ENCODE peak calls at places on chromosome 22, in seven cellular contexts. G is GM12878, S is SK-N-SH, A is H1, O is K562, Q is HepG2, L is HCT116. I is an unnamed sample.

GRCh38 chr22:25843660-25844275 is 101.8 kb downstream of the MYO18B start:
- DNase-seq in A (no peak), G (no peak), L (no peak), O (no peak), Q (no peak), S (no peak), I (no peak)

GRCh38 chr22:43847376-43848289 is 14.7 kb downstream of the SULT4A1 start:
- DNase-seq in O (no peak), A (no peak), S (no peak), L (no peak), Q (no peak), G (no peak), I (no peak)

GRCh38 chr22:44181033-44181911 is 547 bp downstream of the PARVG start:
- DNase-seq in L (no peak), G (no peak), A (no peak), S (no peak), Q (no peak), O (no peak), I (no peak)

GRCh38 chr22:43530864-43531201 is 119.0 kb downstream of the MPPED1 start:
- DNase-seq in A (no peak), O (no peak), L (no peak), Q (no peak), G (no peak), S (no peak), I (no peak)

GRCh38 chr22:26737262-26737661 is 79.9 kb downstream of the MIAT start:
- DNase-seq in Q (no peak), G (no peak), S (no peak), A (no peak), L (no peak), O (no peak), I (no peak)

GRCh38 chr22:28810839-28811491 is 10.6 kb upstream of the XBP1 start:
- DNase-seq in S (no peak), G (no peak), O (no peak), A (no peak), Q (peak), L (no peak), I (no peak)

GRCh38 chr22:25833091-25833490 is 91.1 kb downstream of the MYO18B start:
- DNase-seq in S (no peak), A (no peak), Q (no peak), G (no peak), O (no peak), L (no peak), I (no peak)

GRCh38 chr22:18994780-18995711 is 59.0 kb upstream of the PRODH start:
- DNase-seq in A (no peak), S (no peak), G (no peak), Q (peak), L (no peak), O (peak), I (no peak)

GRCh38 chr22:23904855-23905254 is 10.7 kb downstream of the MIF start:
- DNase-seq in O (no peak), Q (no peak), G (no peak), L (no peak), S (no peak), A (no peak), I (no peak)

GRCh38 chr22:33923660-33924246 is 3.5 kb upstream of the LARGE1 start:
- DNase-seq in G (no peak), A (no peak), Q (peak), S (peak), L (peak), O (peak), I (peak)

GRCh38 chr22:17085277-17086091 is 684 bp downstream of the IL17RA start:
- DNase-seq in A (no peak), G (no peak), O (peak), L (no peak), S (no peak), Q (no peak), I (no peak)

GRCh38 chr22:23419931-23420330 is 160.2 kb downstream of the IGLL1 start:
- DNase-seq in S (no peak), A (no peak), G (no peak), L (no peak), Q (no peak), O (no peak), I (no peak)

GRCh38 chr22:17536269-17536668 is 27.0 kb upstream of the SLC25A18 start:
- DNase-seq in O (no peak), S (no peak), L (no peak), Q (no peak), A (no peak), G (no peak), I (no peak)

GRCh38 chr22:25380141-25380747 is 160.8 kb downstream of the CRYBB2 start:
- DNase-seq in O (no peak), L (no peak), G (no peak), A (no peak), S (no peak), Q (no peak), I (no peak)

GRCh38 chr22:26666035-26666338 is 8.6 kb downstream of the MIAT start:
- DNase-seq in L (no peak), G (no peak), A (no peak), O (no peak), S (no peak), Q (no peak), I (no peak)

GRCh38 chr22:35752833-35753189 is 35.1 kb downstream of the APOL5 start:
- DNase-seq in G (no peak), S (no peak), Q (no peak), L (no peak), A (no peak), O (no peak), I (no peak)

GRCh38 chr22:17788528-17789378 is 14.5 kb upstream of the BID start:
- DNase-seq in L (no peak), G (no peak), O (peak), S (no peak), A (no peak), Q (no peak), I (peak)

GRCh38 chr22:35140879-35141745 is 75.2 kb downstream of the ISX start:
- DNase-seq in L (no peak), Q (no peak), S (peak), A (peak), G (no peak), O (peak), I (no peak)

GRCh38 chr22:24118689-24119384 is 62.5 kb upstream of the SUSD2 start:
- DNase-seq in O (no peak), L (no peak), S (no peak), A (no peak), Q (no peak), G (no peak), I (no peak)

GRCh38 chr22:35622132-35622913 is 5.2 kb upstream of the MB start:
- DNase-seq in L (no peak), O (no peak), A (no peak), G (no peak), Q (no peak), S (peak), I (peak)

GRCh38 chr22:24996420-24996952 is 44.0 kb downstream of the KIAA1671 start:
- DNase-seq in A (peak), Q (no peak), O (no peak), G (no peak), S (peak), L (peak), I (no peak)

GRCh38 chr22:27424319-27424718 is 377.2 kb downstream of the MN1 start:
- DNase-seq in Q (no peak), L (no peak), A (no peak), O (no peak), S (peak), G (no peak), I (peak)

GRCh38 chr22:23268877-23269276 is 88.6 kb downstream of the BCR start:
- DNase-seq in Q (no peak), S (no peak), G (no peak), O (peak), A (no peak), L (no peak), I (no peak)

GRCh38 chr22:43106302-43106701 is 4.2 kb upstream of the BIK start:
- DNase-seq in G (no peak), A (no peak), S (no peak), Q (no peak), O (no peak), L (no peak), I (no peak)

GRCh38 chr22:27983361-27983791 is 64.3 kb upstream of the PITPNB start:
- DNase-seq in L (no peak), A (no peak), O (no peak), G (no peak), S (no peak), Q (no peak), I (no peak)

GRCh38 chr22:25485626-25486545 is 78.6 kb upstream of the GRK3 start:
- DNase-seq in S (no peak), L (no peak), G (peak), Q (no peak), A (no peak), O (no peak), I (no peak)

GRCh38 chr22:31210830-31211503 is 1.1 kb upstream of the LIMK2 start:
- DNase-seq in A (no peak), L (no peak), O (no peak), S (no peak), G (no peak), Q (peak), I (no peak)

GRCh38 chr22:44345872-44346271 is 33.1 kb upstream of the SHISAL1 start:
- DNase-seq in Q (no peak), G (no peak), L (no peak), A (no peak), O (no peak), S (peak), I (no peak)

GRCh38 chr22:23361676-23362075 is 181.4 kb downstream of the BCR start:
- DNase-seq in G (no peak), S (no peak), Q (no peak), L (no peak), A (no peak), O (no peak), I (no peak)

GRCh38 chr22:32584650-32585049 is 110.0 kb downstream of the FBXO7 start:
- DNase-seq in G (no peak), O (no peak), A (no peak), L (no peak), Q (no peak), S (no peak), I (no peak)

GRCh38 chr22:27880778-27881394 is 38.2 kb downstream of the PITPNB start:
- DNase-seq in Q (peak), G (no peak), O (peak), L (peak), A (no peak), S (peak), I (no peak)

GRCh38 chr22:24419480-24419860 is 7.9 kb upstream of the ADORA2A start:
- DNase-seq in O (no peak), A (no peak), Q (no peak), S (peak), L (no peak), G (no peak), I (no peak)

GRCh38 chr22:38403806-38404205 is 51.2 kb downstream of the KCNJ4 start:
- DNase-seq in A (no peak), L (no peak), G (no peak), Q (no peak), O (no peak), S (no peak), I (no peak)

GRCh38 chr22:38404419-38404818 is 50.6 kb downstream of the KCNJ4 start:
- DNase-seq in G (no peak), A (no peak), S (no peak), Q (no peak), O (no peak), L (no peak), I (no peak)

GRCh38 chr22:38402204-38402603 is 52.8 kb downstream of the KCNJ4 start:
- DNase-seq in S (no peak), L (no peak), O (no peak), G (no peak), Q (no peak), A (no peak), I (no peak)

GRCh38 chr22:38411016-38411415 is 44.0 kb downstream of the KCNJ4 start:
- DNase-seq in A (no peak), L (no peak), O (no peak), Q (no peak), G (no peak), S (no peak), I (no peak)

DNA sequence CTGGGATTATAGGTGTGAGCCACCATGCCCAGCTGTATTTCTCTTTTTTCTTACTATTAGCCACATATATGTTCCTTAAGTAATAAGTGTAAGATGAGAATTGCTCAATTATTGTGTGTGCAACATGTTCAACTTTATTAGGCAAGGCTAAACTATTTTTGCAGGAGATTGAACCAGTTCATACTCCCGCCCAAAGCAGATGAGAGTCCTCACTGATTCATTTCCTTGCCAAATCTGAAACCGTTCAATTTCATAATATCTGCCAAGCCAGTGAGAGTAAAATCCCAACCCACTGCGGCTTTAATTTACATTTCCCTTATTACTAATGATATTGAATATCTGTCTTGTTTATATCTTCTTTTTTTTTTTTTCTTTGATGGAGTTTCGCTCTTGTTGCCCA is 48.4 kb downstream of the KCNJ4 start:
- DNase-seq in S (no peak), O (no peak), Q (no peak), L (no peak), G (no peak), A (no peak), I (no peak)
- TF ChIP-seq JUND in S (no peak), O (no peak), Q (no peak), L (no peak), G (no peak), A (no peak), I (no peak)

DNA sequence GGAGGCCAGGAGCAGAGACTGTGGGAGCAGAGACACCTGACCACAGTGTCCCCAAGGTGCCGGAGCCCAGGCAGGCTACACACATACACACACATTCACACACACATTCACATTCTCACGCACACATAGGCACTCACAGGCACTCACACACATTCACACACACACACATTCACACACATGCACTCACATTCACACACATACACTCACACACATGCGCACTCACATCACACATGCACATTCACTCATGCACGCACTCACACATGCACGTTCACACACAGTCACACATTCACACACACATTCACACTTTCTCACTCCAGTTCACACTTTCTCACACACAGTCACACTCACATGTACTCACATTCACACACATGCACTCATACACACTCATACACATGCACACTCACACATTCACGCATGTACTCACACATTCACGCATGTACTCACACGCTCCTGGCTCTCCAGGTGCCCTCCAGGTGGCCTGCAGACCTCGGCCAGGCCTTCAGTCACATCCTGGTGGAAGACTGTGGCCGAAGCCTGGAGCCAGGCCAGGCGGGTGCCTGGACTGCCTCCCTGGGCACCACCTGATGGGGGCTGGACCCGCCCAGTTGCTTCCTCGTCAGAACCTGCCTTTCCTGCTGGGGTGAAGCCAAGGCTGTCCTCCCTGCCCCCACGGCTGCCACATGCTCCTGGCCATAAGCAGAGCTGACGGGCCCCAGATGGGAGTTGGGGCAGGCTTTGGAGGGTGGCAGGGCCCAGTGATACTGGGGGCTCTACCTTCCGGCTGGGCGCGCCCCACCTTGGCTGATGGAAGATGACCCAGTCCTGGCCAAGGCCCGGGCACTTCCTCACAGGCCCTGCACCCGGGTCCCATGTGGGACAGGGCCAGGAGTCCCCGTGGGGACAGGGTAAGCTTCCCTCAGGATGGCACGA is 89.5 kb downstream of the WNT7B start:
- DNase-seq in A (no peak), Q (no peak), O (no peak), L (no peak), S (no peak), G (no peak), I (peak)
- TF ChIP-seq JUND in A (no peak), Q (no peak), O (no peak), L (no peak), S (no peak), G (no peak), I (no peak)

GRCh38 chr22:49156662-49157285 is 670.9 kb downstream of the BRD1 start:
- DNase-seq in L (no peak), Q (no peak), A (no peak), S (peak), G (no peak), O (no peak), I (no peak)
- TF ChIP-seq JUND in L (no peak), Q (no peak), A (no peak), S (no peak), G (no peak), O (no peak), I (no peak)

GRCh38 chr22:20089977-20090729 is 10.1 kb downstream of the DGCR8 start:
- DNase-seq in L (no peak), O (no peak), A (no peak), Q (no peak), S (no peak), G (no peak), I (no peak)
- TF ChIP-seq JUND in L (no peak), O (no peak), A (no peak), Q (no peak), S (no peak), G (no peak), I (no peak)

GRCh38 chr22:46038516-46039430 is 61.8 kb upstream of the WNT7B start:
- DNase-seq in Q (no peak), S (no peak), L (no peak), A (no peak), O (no peak), G (no peak), I (no peak)
- TF ChIP-seq JUND in Q (no peak), S (no peak), L (no peak), A (no peak), O (no peak), G (no peak), I (no peak)

DNA sequence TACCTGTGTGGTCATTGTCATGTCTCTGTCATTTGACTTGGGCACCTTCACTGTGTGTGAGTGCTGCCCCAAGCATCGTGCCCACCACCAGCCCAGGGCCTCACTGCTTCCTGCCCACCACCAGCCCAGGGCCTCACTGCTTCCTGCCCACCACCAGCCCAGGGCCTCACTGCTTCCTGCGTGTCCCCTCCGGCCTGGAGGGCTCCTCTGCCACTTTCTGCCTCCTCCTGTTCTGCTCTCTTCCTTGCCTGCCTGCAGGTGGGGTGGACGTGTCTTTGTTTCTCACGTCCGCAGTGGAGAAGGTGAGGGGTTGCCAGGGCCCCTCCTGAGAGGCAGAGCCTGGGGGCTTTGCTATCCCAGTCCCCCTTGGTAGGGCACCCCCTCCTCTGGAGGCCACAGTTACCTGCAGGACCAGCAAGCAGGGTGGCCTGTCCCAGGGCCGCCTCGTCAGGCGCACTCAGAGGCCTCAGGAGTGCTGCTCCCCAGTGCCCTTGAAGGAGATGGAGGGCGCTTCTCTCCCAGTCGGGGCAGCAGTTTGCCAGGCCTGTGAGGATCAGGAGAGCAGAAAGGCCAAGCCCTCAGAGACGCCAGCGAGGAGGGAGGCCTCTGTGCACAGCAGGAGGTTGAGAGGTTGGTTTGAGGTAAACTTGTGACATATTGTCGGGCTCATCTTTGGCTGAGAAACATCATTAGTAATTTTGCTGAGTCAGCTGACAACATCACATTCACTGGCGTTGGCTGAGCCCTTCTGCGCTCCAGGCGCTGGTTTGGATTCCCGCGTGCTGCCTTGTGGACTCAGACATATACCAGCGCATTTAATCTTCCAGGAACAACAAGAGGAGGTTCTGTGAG is 290.8 kb downstream of the TBC1D22A start:
- DNase-seq in G (no peak), S (no peak), L (no peak), Q (no peak), A (no peak), O (no peak), I (no peak)
- TF ChIP-seq JUND in G (no peak), S (no peak), L (no peak), Q (no peak), A (no peak), O (no peak), I (no peak)

GRCh38 chr22:50584106-50585096 is 1.8 kb upstream of the CHKB start:
- DNase-seq in L (no peak), S (no peak), O (no peak), G (no peak), A (no peak), Q (peak), I (no peak)
- TF ChIP-seq JUND in L (no peak), S (no peak), O (no peak), G (no peak), A (no peak), Q (no peak), I (no peak)

DNA sequence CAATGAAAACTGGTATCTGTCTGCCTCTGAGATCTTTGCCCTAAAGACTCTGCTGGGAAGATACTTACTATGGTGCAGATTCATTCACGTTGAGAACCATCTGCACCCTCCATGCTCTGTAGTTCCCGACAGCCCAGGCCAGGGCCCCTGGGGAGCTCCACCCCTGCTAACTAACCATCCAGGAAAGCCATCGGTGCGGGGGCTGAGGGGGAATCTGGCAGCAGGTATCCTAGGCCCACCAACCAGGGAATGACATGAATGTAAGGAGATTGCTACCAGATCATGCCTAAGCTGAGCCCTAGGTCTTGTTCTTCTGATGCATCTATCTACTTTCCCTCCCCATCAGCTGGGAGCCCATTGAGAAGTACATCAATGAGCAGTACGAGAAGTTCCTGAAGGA is 11.3 kb upstream of the WBP2NL start:
- DNase-seq in A (no peak), L (no peak), S (no peak), Q (no peak), O (no peak), G (no peak), I (no peak)
- TF ChIP-seq JUND in A (no peak), L (no peak), S (no peak), Q (no peak), O (no peak), G (no peak), I (no peak)

DNA sequence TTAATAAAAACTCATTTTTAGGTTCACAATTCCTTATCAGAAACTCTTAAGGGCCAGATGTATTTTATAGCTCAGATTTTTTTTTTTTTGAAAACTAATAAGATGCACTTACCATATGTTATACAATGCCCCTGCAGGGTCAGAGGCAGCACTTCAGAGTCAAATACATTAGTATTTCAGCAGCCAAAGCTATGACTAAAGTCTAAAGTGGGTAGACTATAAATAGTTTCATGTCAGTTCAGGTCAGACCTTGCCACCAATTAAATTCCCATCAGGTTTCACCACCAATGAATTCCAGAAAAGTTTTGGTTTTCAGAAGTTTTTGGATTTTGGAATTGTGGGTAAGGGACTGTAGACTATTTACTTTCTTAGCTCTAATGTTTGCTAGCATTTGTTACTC is 75.9 kb downstream of the FAM83F start:
- DNase-seq in Q (no peak), G (no peak), L (no peak), O (no peak), S (no peak), A (no peak), I (no peak)
- TF ChIP-seq JUND in Q (no peak), G (no peak), L (no peak), O (no peak), S (no peak), A (no peak), I (no peak)